ENCODE peak calls at places on chromosomes 2 and 18, in six cellular contexts. D, B, U, C, R and A are unnamed samples.

GRCh38 chr2:47002480-47003381 is 87.1 kb upstream of the MCFD2 start:
- DNase-seq in C (no peak), R (no peak), D (no peak), U (no peak), B (no peak), A (no peak)

GRCh38 chr2:160694221-160694620 is 200.6 kb upstream of the RBMS1 start:
- DNase-seq in D (no peak), C (no peak), U (no peak), R (no peak), B (no peak), A (no peak)

GRCh38 chr18:8254664-8255063 is 354.6 kb upstream of the RAB12 start:
- DNase-seq in D (no peak), C (no peak), R (no peak), U (no peak), B (no peak), A (no peak)

GRCh38 chr2:180413331-180413730 is 406.2 kb upstream of the CWC22 start:
- DNase-seq in R (no peak), C (no peak), B (no peak), D (no peak), U (no peak), A (no peak)

GRCh38 chr2:174596994-174597346 is 634 bp downstream of the WIPF1 start:
- DNase-seq in D (no peak), C (no peak), U (no peak), B (no peak), R (no peak), A (no peak)

GRCh38 chr2:203830294-203831055 is 37.1 kb upstream of the CTLA4 start:
- DNase-seq in D (no peak), B (no peak), U (no peak), R (no peak), C (no peak), A (no peak)

GRCh38 chr2:233247744-233248143 is 3.7 kb upstream of the ATG16L1 start:
- DNase-seq in R (no peak), U (no peak), B (no peak), D (peak; percentile 61), C (peak; percentile 61), A (peak; percentile 34)

GRCh38 chr18:46247938-46248337 is 143.8 kb downstream of the HAUS1 start:
- DNase-seq in U (no peak), R (no peak), B (no peak), C (no peak), D (no peak), A (no peak)

GRCh38 chr2:23241106-23241505 is 143.9 kb upstream of the KLHL29 start:
- DNase-seq in R (no peak), D (no peak), B (no peak), C (no peak), U (no peak), A (no peak)

GRCh38 chr18:22964116-22964515 is 31.0 kb downstream of the RBBP8 start:
- DNase-seq in D (no peak), B (no peak), C (no peak), U (no peak), R (no peak), A (no peak)

GRCh38 chr2:47255794-47256193 is 100.7 kb upstream of the STPG4 start:
- DNase-seq in U (no peak), C (no peak), R (no peak), D (no peak), B (no peak), A (no peak)

GRCh38 chr2:175855794-175856453 is 146.1 kb downstream of the LNPK start:
- DNase-seq in C (no peak), B (no peak), U (no peak), R (no peak), D (no peak), A (no peak)

GRCh38 chr2:71531522-71532047 is 78.2 kb downstream of the DYSF start:
- DNase-seq in B (no peak), C (peak; percentile 79), D (peak; percentile 26), R (peak; percentile 43), U (no peak), A (peak; percentile 34)

GRCh38 chr2:112923237-112923966 is 12.4 kb downstream of the IL37 start:
- DNase-seq in R (peak; percentile 75), C (no peak), B (no peak), D (no peak), U (no peak), A (no peak)

GRCh38 chr2:112924348-112924747 is 13.4 kb downstream of the IL37 start:
- DNase-seq in C (no peak), B (no peak), R (peak; percentile 24), D (no peak), U (no peak), A (no peak)

GRCh38 chr2:112920923-112921532 is 10.1 kb downstream of the IL37 start:
- DNase-seq in B (no peak), U (no peak), R (peak; percentile 29), C (no peak), D (no peak), A (no peak)

GRCh38 chr2:112923967-112924338 is 13.0 kb downstream of the IL37 start:
- DNase-seq in U (no peak), R (no peak), C (no peak), D (no peak), B (no peak), A (no peak)

DNA sequence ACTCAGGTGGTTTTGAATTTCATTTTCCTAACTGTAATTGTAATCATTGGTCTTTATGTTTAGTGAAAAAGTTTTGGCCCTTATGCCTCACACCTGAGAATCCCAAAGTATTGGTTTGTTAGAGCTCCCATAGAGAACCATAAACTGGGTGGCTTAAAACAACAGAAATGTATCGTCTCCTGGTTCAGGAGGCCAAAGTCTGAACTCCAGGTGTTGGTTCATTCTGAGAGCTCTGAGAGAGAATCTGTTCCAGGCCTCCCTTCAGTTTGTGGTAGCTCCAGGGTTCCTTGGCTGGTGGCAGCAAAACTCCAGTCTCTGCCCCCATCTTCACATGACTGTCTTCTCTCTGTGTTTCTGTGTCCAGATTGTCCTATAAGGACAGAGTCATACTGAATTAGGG is 11.0 kb downstream of the IL37 start:
- DNase-seq in D (no peak), C (no peak), R (no peak), B (no peak), U (no peak), A (no peak)
- TF ChIP-seq JUN in D (no peak), C (no peak), R (no peak), B (no peak), U (no peak), A (no peak)

GRCh38 chr2:238117199-238118154 is 17.3 kb downstream of the ESPNL start:
- DNase-seq in R (no peak), B (no peak), C (no peak), D (no peak), U (no peak), A (no peak)
- TF ChIP-seq JUN in R (no peak), B (no peak), C (no peak), D (no peak), U (no peak), A (no peak)

GRCh38 chr2:137467246-137467862 is 496.9 kb upstream of the HNMT start:
- DNase-seq in D (peak; percentile 3), U (peak; percentile 66), C (peak; percentile 23), B (peak; percentile 3), R (peak; percentile 5), A (peak; percentile 3)
- TF ChIP-seq JUN in D (no peak), U (no peak), C (no peak), B (no peak), R (no peak), A (no peak)

GRCh38 chr18:26717123-26717522 is 148.4 kb downstream of the AQP4 start:
- DNase-seq in B (no peak), D (no peak), C (no peak), U (peak; percentile 31), R (no peak), A (no peak)
- TF ChIP-seq JUN in B (no peak), D (no peak), C (no peak), U (no peak), R (no peak), A (no peak)

GRCh38 chr18:55587341-55588000 is 521 bp downstream of the TCF4 start:
- DNase-seq in C (no peak), D (peak; percentile 9), U (peak; percentile 15), B (no peak), R (peak; percentile 25), A (peak; percentile 63)

GRCh38 chr18:55582325-55582724 is 5.7 kb downstream of the TCF4 start:
- DNase-seq in C (no peak), D (no peak), U (peak; percentile 24), B (peak; percentile 31), R (no peak), A (no peak)

GRCh38 chr18:55586841-55587240 is 1.2 kb downstream of the TCF4 start:
- DNase-seq in R (no peak), C (no peak), U (no peak), D (no peak), B (no peak), A (peak; percentile 53)

GRCh38 chr18:55585586-55586521 is 2.1 kb downstream of the TCF4 start:
- DNase-seq in R (no peak), U (peak; percentile 15), D (no peak), B (no peak), C (no peak), A (peak; percentile 49)

GRCh38 chr18:55585050-55585449 is 2.9 kb downstream of the TCF4 start:
- DNase-seq in B (no peak), C (no peak), R (no peak), U (no peak), D (no peak), A (peak; percentile 21)
- TF ChIP-seq JUN in B (no peak), C (no peak), R (no peak), U (no peak), D (no peak), A (no peak)

DNA sequence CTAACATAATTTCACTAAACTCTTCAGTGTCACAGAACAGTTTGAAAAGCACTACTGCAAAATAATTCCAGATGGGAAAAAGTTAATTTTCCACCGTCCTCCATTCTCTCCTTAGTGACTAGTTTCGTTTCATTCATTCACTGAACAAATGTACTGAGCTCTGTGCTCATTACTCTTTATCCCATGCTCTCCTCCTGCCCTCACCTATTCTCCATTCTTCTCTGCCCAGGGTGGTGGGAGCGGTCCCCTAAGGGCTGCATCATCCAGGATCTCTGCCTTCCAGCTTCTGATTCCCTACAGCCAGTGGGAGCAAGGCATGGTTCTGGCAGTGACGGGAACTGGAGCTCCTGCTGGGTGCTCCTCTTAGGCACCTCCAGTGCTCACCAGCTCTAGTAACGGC is 133.9 kb upstream of the TLK1 start:
- DNase-seq in U (no peak), D (no peak), C (no peak), B (no peak), R (no peak), A (no peak)
- TF ChIP-seq JUN in U (no peak), D (no peak), C (no peak), B (no peak), R (no peak), A (no peak)